ENCODE peak calls at places on chromosomes 11 and 22, in nine cellular contexts. Q is pancreas; F is gastrocnemius medialis; O is CD8-positive, alpha-beta memory T cell; G is iPS DF 6.9; I is MM.1S; B is GM23248; P is left ventricle myocardium inferior; S is right atrium auricular region. D is an unnamed sample.

GRCh38 chr11:119361961-119362725 is 15.6 kb upstream of the MFRP start:
- DNase-seq in Q (no peak), F (peak; percentile 59), O (no peak), G (no peak), I (no peak), B (no peak), P (no peak), S (no peak), D (no peak)

GRCh38 chr11:203945-204586 is 3.1 kb downstream of the BET1L start:
- DNase-seq in Q (peak; percentile 35), F (no peak), O (no peak), G (no peak), I (no peak), B (no peak), P (no peak), S (peak; percentile 40), D (no peak)

GRCh38 chr11:76246271-76246933 is 40.1 kb upstream of the WNT11 start:
- DNase-seq in Q (peak; percentile 52), F (no peak), O (no peak), G (no peak), I (no peak), B (no peak), P (no peak), S (no peak), D (peak; percentile 5)

GRCh38 chr11:66325140-66325754 is 8.4 kb upstream of the CD248 start:
- DNase-seq in Q (no peak), F (no peak), O (no peak), G (no peak), I (no peak), B (peak; percentile 38), P (no peak), S (no peak), D (no peak)

GRCh38 chr11:59102259-59102765 is 4.7 kb upstream of the FAM111B start:
- DNase-seq in Q (peak; percentile 71), F (no peak), O (peak; percentile 51), G (peak; percentile 47), I (peak; percentile 91), B (peak; percentile 62), P (peak; percentile 25), S (no peak), D (peak; percentile 33)

GRCh38 chr11:77345621-77346020 is 44.1 kb upstream of the GDPD4 start:
- DNase-seq in Q (no peak), F (no peak), O (no peak), G (no peak), I (no peak), B (peak; percentile 69), P (no peak), S (no peak), D (no peak)

GRCh38 chr11:68832476-68833176 is 9.1 kb downstream of the CPT1A start:
- DNase-seq in Q (no peak), F (peak; percentile 37), O (no peak), G (no peak), I (no peak), B (peak; percentile 64), P (no peak), S (no peak), D (no peak)

GRCh38 chr11:118175031-118175531 is 1.4 kb downstream of the SCN2B start:
- DNase-seq in Q (no peak), F (no peak), O (no peak), G (no peak), I (no peak), B (peak; percentile 47), P (peak; percentile 40), S (no peak), D (no peak)

GRCh38 chr11:60783141-60783484 is 2.0 kb upstream of the MS4A10 start:
- DNase-seq in Q (no peak), F (no peak), O (no peak), G (no peak), I (no peak), B (no peak), P (no peak), S (no peak), D (no peak)

GRCh38 chr11:133903875-133904817 is 52.6 kb downstream of the IGSF9B start:
- DNase-seq in Q (no peak), F (peak; percentile 0), O (peak; percentile 12), G (no peak), I (no peak), B (no peak), P (no peak), S (no peak), D (no peak)

GRCh38 chr11:126969865-126970479 is 30.6 kb downstream of the KIRREL3 start:
- DNase-seq in Q (no peak), F (no peak), O (no peak), G (no peak), I (peak; percentile 61), B (peak; percentile 91), P (no peak), S (no peak), D (no peak)

GRCh38 chr11:128496249-128496648 is 91.1 kb downstream of the ETS1 start:
- DNase-seq in Q (no peak), F (no peak), O (no peak), G (no peak), I (no peak), B (no peak), P (no peak), S (no peak), D (no peak)

GRCh38 chr11:61543606-61544306 is 35.2 kb downstream of the LRRC10B start:
- DNase-seq in Q (no peak), F (no peak), O (no peak), G (no peak), I (no peak), B (peak; percentile 87), P (no peak), S (no peak), D (no peak)

GRCh38 chr22:44400763-44401060 is 88.0 kb upstream of the SHISAL1 start:
- DNase-seq in Q (no peak), F (no peak), O (no peak), G (no peak), I (no peak), B (no peak), P (no peak), S (no peak), D (no peak)

GRCh38 chr22:22408731-22409696 is 99.5 kb downstream of the ZNF280B start:
- DNase-seq in Q (no peak), F (no peak), O (no peak), G (peak; percentile 9), I (peak; percentile 55), B (peak; percentile 37), P (no peak), S (peak; percentile 53), D (no peak)

GRCh38 chr22:36644333-36644757 is 59.2 kb downstream of the CACNG2 start:
- DNase-seq in Q (no peak), F (no peak), O (no peak), G (peak; percentile 58), I (peak; percentile 56), B (peak; percentile 93), P (no peak), S (no peak), D (no peak)
- H3K27me3 ChIP-seq in Q (no peaks in the 10 kb centered on the region), F (peaks cover 40% of the 10 kb centered on the region), O (no peaks in the 10 kb centered on the region), G (no peaks in the 10 kb centered on the region), I (peaks cover 86% of the 10 kb centered on the region), B (peaks cover 57% of the 10 kb centered on the region), P (peaks cover 85% of the 10 kb centered on the region), S (no peaks in the 10 kb centered on the region), D (peaks cover 70% of the 10 kb centered on the region)

GRCh38 chr22:50201191-50202129 is 649 bp downstream of the SELENOO start:
- DNase-seq in Q (peak; percentile 88), F (no peak), O (no peak), G (no peak), I (no peak), B (peak; percentile 68), P (no peak), S (no peak), D (no peak)
- H3K27ac ChIP-seq in Q (peak overlapping the region; percentile 60), F (peak overlapping the region; percentile 89), O (no peak overlapping the region), G (no peak overlapping the region), I (no peak overlapping the region), B (no peak overlapping the region), P (peak overlapping the region; percentile 90), S (peak overlapping the region; percentile 79), D (peak overlapping the region; percentile 75)

GRCh38 chr22:36612458-36612857 is 83.5 kb upstream of the EIF3D start:
- DNase-seq in Q (no peak), F (no peak), O (no peak), G (no peak), I (no peak), B (peak; percentile 86), P (no peak), S (no peak), D (no peak)
- H3K27me3 ChIP-seq in Q (no peaks in the 10 kb centered on the region), F (peaks cover 41% of the 10 kb centered on the region), O (peaks cover 7% of the 10 kb centered on the region), G (no peaks in the 10 kb centered on the region), I (peaks cover 100% of the 10 kb centered on the region), B (peaks cover 71% of the 10 kb centered on the region), P (peaks cover 66% of the 10 kb centered on the region), S (no peaks in the 10 kb centered on the region), D (peaks cover 67% of the 10 kb centered on the region)

GRCh38 chr11:2300290-2300935 is 1.3 kb downstream of the C11orf21 start:
- DNase-seq in Q (peak; percentile 71), F (no peak), O (peak; percentile 68), G (no peak), I (no peak), B (no peak), P (peak; percentile 24), S (peak; percentile 55), D (peak; percentile 47)

GRCh38 chr11:2301631-2302272 is at the start of the genes C11orf21 and TSPAN32:
- DNase-seq in Q (peak; percentile 46), F (peak; percentile 28), O (peak; percentile 80), G (no peak), I (no peak), B (no peak), P (peak; percentile 69), S (peak; percentile 59), D (no peak)

GRCh38 chr11:2302280-2302843 is 549 bp downstream of the TSPAN32 start:
- DNase-seq in Q (no peak), F (no peak), O (no peak), G (no peak), I (no peak), B (no peak), P (no peak), S (peak; percentile 59), D (no peak)

GRCh38 chr11:2299773-2300172 is 1.9 kb downstream of the C11orf21 start:
- DNase-seq in Q (peak; percentile 36), F (no peak), O (no peak), G (no peak), I (no peak), B (no peak), P (no peak), S (no peak), D (no peak)

DNA sequence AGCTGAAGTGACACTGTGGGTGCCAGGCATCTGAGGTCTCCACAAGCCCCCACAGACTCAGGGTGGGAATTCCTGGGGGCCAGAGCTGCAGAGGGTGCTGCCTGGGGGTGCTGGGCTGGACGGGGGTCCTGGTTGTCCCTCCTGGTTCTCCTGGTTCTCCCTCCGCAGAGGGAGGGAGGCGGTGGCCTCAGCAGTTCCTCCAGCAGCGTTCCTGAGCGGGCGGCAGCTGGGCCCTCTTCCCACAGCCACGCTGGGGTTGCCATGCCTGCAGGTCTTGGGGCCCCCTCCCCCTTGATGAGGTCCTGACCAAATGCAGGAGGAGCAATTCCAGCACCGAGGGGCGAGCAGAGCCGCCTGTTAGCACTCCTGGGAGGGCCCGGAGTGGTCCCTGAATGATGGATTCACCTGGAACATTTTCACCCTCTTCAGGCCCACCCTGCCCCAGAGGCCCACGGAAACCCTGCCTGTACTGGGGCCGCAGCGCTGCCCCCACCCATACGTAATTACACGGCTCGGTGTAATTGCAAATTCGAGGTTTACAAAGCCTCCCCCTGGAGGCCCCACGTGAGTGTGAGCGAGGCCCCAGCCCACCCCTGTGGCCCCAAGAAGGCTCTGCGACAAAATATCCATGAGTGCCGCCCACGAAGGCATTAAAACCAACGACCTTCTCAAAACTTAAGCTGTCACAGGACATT is 635 bp downstream of the C11orf21 start:
- DNase-seq in Q (peak; percentile 56), F (no peak), O (no peak), G (no peak), I (no peak), B (no peak), P (no peak), S (peak; percentile 38), D (peak; percentile 44)
- H3K27ac ChIP-seq in Q (no peak overlapping the region), F (no peak overlapping the region), O (peak overlapping the region; percentile 79), G (no peak overlapping the region), I (no peak overlapping the region), B (no peak overlapping the region), P (peak overlapping the region; percentile 96), S (peak overlapping the region; percentile 83), D (no peak overlapping the region)

GRCh38 chr22:46263208-46263575 is at the start of gene PKDREJ:
- DNase-seq in Q (peak; percentile 67), F (no peak), O (no peak), G (no peak), I (no peak), B (no peak), P (no peak), S (no peak), D (peak; percentile 50)
- H3K27me3 ChIP-seq in Q (no peaks in the 10 kb centered on the region), F (no peaks in the 10 kb centered on the region), O (peaks cover 30% of the 10 kb centered on the region), G (peaks cover 13% of the 10 kb centered on the region), I (peaks cover 35% of the 10 kb centered on the region), B (peaks cover 3% of the 10 kb centered on the region), P (no peaks in the 10 kb centered on the region), S (no peaks in the 10 kb centered on the region), D (no peaks in the 10 kb centered on the region)

D was measured in psoas muscle.